ENCODE peak calls at places on chromosomes 12 and 14, in six cellular contexts. L, H, E, S, O and T are unnamed samples.

GRCh38 chr12:102503056-102503681 is 22.8 kb upstream of the IGF1 start:
- DNase-seq in L (no peak), H (no peak), E (no peak), S (no peak), O (no peak), T (no peak)

GRCh38 chr14:23640524-23641141 is 4.5 kb downstream of the DHRS2 start:
- DNase-seq in L (no peak), H (no peak), E (peak), S (no peak), O (no peak), T (peak)

GRCh38 chr14:91142214-91142668 is 28.4 kb downstream of the DGLUCY start:
- DNase-seq in L (no peak), H (no peak), E (no peak), S (no peak), O (peak), T (no peak)

GRCh38 chr14:77372304-77372841 is 4.5 kb downstream of the TMED8 start:
- DNase-seq in L (no peak), H (no peak), E (peak), S (no peak), O (peak), T (no peak)

GRCh38 chr12:118060301-118061010 is 523 bp downstream of the WSB2 start:
- DNase-seq in L (peak), H (peak), E (peak), S (no peak), O (no peak), T (peak)

GRCh38 chr12:90250766-90251165 is 542.1 kb upstream of the ATP2B1 start:
- DNase-seq in L (no peak), H (no peak), E (peak), S (no peak), O (no peak), T (peak)

GRCh38 chr14:63952053-63952932 is 99.5 kb downstream of the SYNE2 start:
- DNase-seq in L (no peak), H (no peak), E (no peak), S (no peak), O (no peak), T (no peak)

GRCh38 chr14:23469906-23470403 is 452 bp downstream of the NGDN start:
- DNase-seq in L (no peak), H (no peak), E (no peak), S (no peak), O (no peak), T (no peak)

GRCh38 chr12:85823436-85824179 is 12.6 kb downstream of the RASSF9 start:
- DNase-seq in L (no peak), H (no peak), E (peak), S (no peak), O (no peak), T (peak)

GRCh38 chr14:77133718-77134338 is 7.8 kb downstream of the ZDHHC22 start:
- DNase-seq in L (no peak), H (peak), E (peak), S (peak), O (no peak), T (peak)

GRCh38 chr12:109308534-109309440 is at the start of gene FOXN4:
- DNase-seq in L (no peak), H (no peak), E (no peak), S (no peak), O (no peak), T (no peak)

GRCh38 chr14:80419769-80420168 is 208.5 kb upstream of the DIO2 start:
- DNase-seq in L (no peak), H (no peak), E (no peak), S (no peak), O (no peak), T (no peak)

GRCh38 chr12:105474672-105475071 is 144.2 kb downstream of the C12orf75 start:
- DNase-seq in L (no peak), H (no peak), E (no peak), S (no peak), O (no peak), T (peak)

GRCh38 chr12:34033628-34034296 is 11.5 kb downstream of the ALG10 start:
- DNase-seq in L (no peak), H (no peak), E (peak), S (peak), O (no peak), T (peak)

GRCh38 chr12:26431211-26431610 is 235.8 kb downstream of the SSPN start:
- DNase-seq in L (no peak), H (no peak), E (no peak), S (no peak), O (no peak), T (no peak)

GRCh38 chr12:70549340-70550179 is 87.7 kb downstream of the PTPRB start:
- DNase-seq in L (no peak), H (no peak), E (peak), S (peak), O (no peak), T (peak)

GRCh38 chr12:4154672-4155225 is 118.8 kb upstream of the CCND2 start:
- DNase-seq in L (no peak), H (no peak), E (no peak), S (no peak), O (no peak), T (no peak)

GRCh38 chr12:107990325-107990724 is 138.8 kb upstream of the WSCD2 start:
- DNase-seq in L (no peak), H (no peak), E (peak), S (peak), O (peak), T (no peak)

GRCh38 chr14:99191663-99192621 is 80.1 kb downstream of the BCL11B start:
- DNase-seq in L (peak), H (no peak), E (peak), S (no peak), O (no peak), T (peak)

GRCh38 chr12:75913502-75914110 is 118.0 kb downstream of the PHLDA1 start:
- DNase-seq in L (no peak), H (no peak), E (peak), S (no peak), O (no peak), T (no peak)

GRCh38 chr12:82694970-82695369 is 8.3 kb downstream of the TMTC2 start:
- DNase-seq in L (no peak), H (no peak), E (peak), S (no peak), O (no peak), T (peak)

GRCh38 chr14:99360774-99361595 is 89.0 kb upstream of the BCL11B start:
- DNase-seq in L (no peak), H (no peak), E (no peak), S (peak), O (peak), T (no peak)

GRCh38 chr12:46771268-46771837 is 54.4 kb downstream of the SLC38A4 start:
- DNase-seq in L (no peak), H (no peak), E (peak), S (no peak), O (no peak), T (peak)

GRCh38 chr14:38201137-38201828 is 6.4 kb upstream of the SSTR1 start:
- DNase-seq in L (no peak), H (no peak), E (no peak), S (no peak), O (no peak), T (no peak)

GRCh38 chr14:61537567-61538463 is 157.5 kb upstream of the HIF1A start:
- DNase-seq in L (peak), H (no peak), E (peak), S (peak), O (no peak), T (peak)

GRCh38 chr12:72610854-72611358 is 338.7 kb downstream of the TRHDE start:
- DNase-seq in L (no peak), H (no peak), E (no peak), S (no peak), O (no peak), T (no peak)

GRCh38 chr12:106417926-106418910 is 60.7 kb downstream of the POLR3B start:
- DNase-seq in L (no peak), H (no peak), E (peak), S (no peak), O (no peak), T (peak)

GRCh38 chr12:66197413-66198055 is 8.5 kb downstream of the IRAK3 start:
- DNase-seq in L (no peak), H (no peak), E (peak), S (no peak), O (no peak), T (no peak)

GRCh38 chr12:46402451-46402850 is 29.9 kb upstream of the SLC38A2 start:
- DNase-seq in L (no peak), H (no peak), E (peak), S (no peak), O (no peak), T (peak)

GRCh38 chr12:77599782-77600491 is 230.8 kb upstream of the NAV3 start:
- DNase-seq in L (no peak), H (no peak), E (no peak), S (no peak), O (no peak), T (no peak)

GRCh38 chr14:89621009-89621421 is 204.0 kb upstream of the FOXN3 start:
- DNase-seq in L (no peak), H (no peak), E (no peak), S (no peak), O (no peak), T (no peak)

GRCh38 chr12:3681595-3681921 is 71.4 kb downstream of the CRACR2A start:
- DNase-seq in L (no peak), H (no peak), E (no peak), S (no peak), O (no peak), T (no peak)

GRCh38 chr14:54643696-54644176 is 76.8 kb downstream of the SAMD4A start:
- DNase-seq in L (no peak), H (no peak), E (no peak), S (no peak), O (no peak), T (no peak)

GRCh38 chr12:59570134-59570533 is 25.7 kb upstream of the SLC16A7 start:
- DNase-seq in L (no peak), H (no peak), E (no peak), S (peak), O (no peak), T (no peak)

GRCh38 chr14:89915114-89915878 is 39.2 kb downstream of the EFCAB11 start:
- DNase-seq in L (peak), H (no peak), E (peak), S (peak), O (no peak), T (peak)

GRCh38 chr14:99327458-99328250 is 55.7 kb upstream of the BCL11B start:
- DNase-seq in L (no peak), H (peak), E (no peak), S (no peak), O (no peak), T (no peak)

GRCh38 chr12:104656921-104657320 is 200.2 kb downstream of the CHST11 start:
- DNase-seq in L (no peak), H (no peak), E (peak), S (no peak), O (no peak), T (peak)

GRCh38 chr14:99910337-99911268 is 117.4 kb downstream of the EML1 start:
- DNase-seq in L (no peak), H (no peak), E (peak), S (peak), O (no peak), T (peak)

GRCh38 chr12:69091447-69092022 is 147.8 kb upstream of the CPSF6 start:
- DNase-seq in L (no peak), H (no peak), E (no peak), S (no peak), O (no peak), T (no peak)

GRCh38 chr14:36212987-36213386 is 36.5 kb upstream of the PTCSC3 start:
- DNase-seq in L (no peak), H (no peak), E (no peak), S (no peak), O (no peak), T (no peak)

GRCh38 chr14:94005324-94005723 is 8.2 kb downstream of the CCDC197 start:
- DNase-seq in L (no peak), H (no peak), E (no peak), S (no peak), O (no peak), T (no peak)
- TF ChIP-seq CTCF in L (no peak), H (no peak), E (peak), S (no peak), O (peak), T (peak)

GRCh38 chr12:91685917-91686316 is 459.7 kb downstream of the BTG1 start:
- DNase-seq in L (no peak), H (no peak), E (no peak), S (peak), O (no peak), T (peak)
- H3K4me3 ChIP-seq in L (no peak), H (no peak), E (no peak), S (no peak), O (no peak), T (no peak)

DNA sequence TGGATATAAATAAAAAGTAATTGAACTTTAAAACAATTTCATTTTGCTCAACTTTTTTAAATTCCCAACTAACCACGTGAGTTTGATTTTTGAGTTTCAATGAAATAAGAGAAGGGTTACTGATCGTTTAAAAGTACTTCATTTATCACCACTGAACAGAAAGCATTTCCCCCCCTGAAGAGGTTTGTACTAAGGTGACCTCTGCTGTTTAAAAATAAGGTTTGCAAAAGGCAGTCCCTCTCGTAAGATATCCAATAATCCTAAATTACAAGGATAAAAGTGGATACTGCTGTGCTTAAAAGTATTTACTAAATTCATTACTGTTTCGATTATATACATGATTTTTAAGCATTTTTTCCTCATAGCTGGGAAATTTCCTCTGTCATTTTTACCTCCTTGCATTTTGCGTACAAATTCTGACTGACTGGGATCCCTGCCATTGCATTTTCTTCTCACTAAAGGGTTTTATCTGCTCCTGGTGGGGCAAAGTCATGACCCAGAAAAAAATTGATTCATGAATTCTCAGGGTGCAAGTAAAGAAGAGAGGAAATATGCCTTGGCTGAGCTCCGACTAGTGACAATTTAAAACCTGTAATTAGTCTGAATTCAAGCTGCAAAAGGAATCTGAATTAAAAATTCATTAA is 463.8 kb downstream of the PRKD1 start:
- DNase-seq in L (no peak), H (no peak), E (peak), S (no peak), O (no peak), T (peak)
- TF ChIP-seq CTCF in L (no peak), H (no peak), E (peak), S (no peak), O (no peak), T (peak)

GRCh38 chr14:20973501-20973900 is 16.3 kb upstream of the METTL17 start:
- DNase-seq in L (no peak), H (no peak), E (no peak), S (no peak), O (no peak), T (no peak)

GRCh38 chr14:20970983-20971704 is 15.9 kb downstream of the RNASE2 start:
- DNase-seq in L (peak), H (peak), E (peak), S (peak), O (peak), T (peak)

GRCh38 chr14:20970647-20970982 is 15.3 kb downstream of the RNASE2 start:
- DNase-seq in L (no peak), H (no peak), E (no peak), S (no peak), O (no peak), T (no peak)

GRCh38 chr14:20969336-20969735 is 14.0 kb downstream of the RNASE2 start:
- DNase-seq in L (no peak), H (no peak), E (no peak), S (no peak), O (no peak), T (no peak)

GRCh38 chr14:20971705-20972021 is 16.4 kb downstream of the RNASE2 start:
- DNase-seq in L (no peak), H (no peak), E (no peak), S (no peak), O (no peak), T (no peak)
- H3K4me3 ChIP-seq in L (peak), H (peak), E (peak), S (peak), O (no peak), T (peak)

GRCh38 chr12:48817957-48818830 is at the start of gene CACNB3:
- DNase-seq in L (peak), H (peak), E (peak), S (peak), O (no peak), T (peak)

GRCh38 chr12:48819986-48820385 is 1.7 kb downstream of the CACNB3 start:
- DNase-seq in L (no peak), H (no peak), E (no peak), S (no peak), O (no peak), T (no peak)

GRCh38 chr12:48816148-48816854 is 2.0 kb upstream of the CACNB3 start:
- DNase-seq in L (peak), H (no peak), E (peak), S (no peak), O (no peak), T (no peak)

GRCh38 chr12:48820406-48820805 is 2.1 kb downstream of the CACNB3 start:
- DNase-seq in L (no peak), H (no peak), E (no peak), S (no peak), O (no peak), T (no peak)

DNA sequence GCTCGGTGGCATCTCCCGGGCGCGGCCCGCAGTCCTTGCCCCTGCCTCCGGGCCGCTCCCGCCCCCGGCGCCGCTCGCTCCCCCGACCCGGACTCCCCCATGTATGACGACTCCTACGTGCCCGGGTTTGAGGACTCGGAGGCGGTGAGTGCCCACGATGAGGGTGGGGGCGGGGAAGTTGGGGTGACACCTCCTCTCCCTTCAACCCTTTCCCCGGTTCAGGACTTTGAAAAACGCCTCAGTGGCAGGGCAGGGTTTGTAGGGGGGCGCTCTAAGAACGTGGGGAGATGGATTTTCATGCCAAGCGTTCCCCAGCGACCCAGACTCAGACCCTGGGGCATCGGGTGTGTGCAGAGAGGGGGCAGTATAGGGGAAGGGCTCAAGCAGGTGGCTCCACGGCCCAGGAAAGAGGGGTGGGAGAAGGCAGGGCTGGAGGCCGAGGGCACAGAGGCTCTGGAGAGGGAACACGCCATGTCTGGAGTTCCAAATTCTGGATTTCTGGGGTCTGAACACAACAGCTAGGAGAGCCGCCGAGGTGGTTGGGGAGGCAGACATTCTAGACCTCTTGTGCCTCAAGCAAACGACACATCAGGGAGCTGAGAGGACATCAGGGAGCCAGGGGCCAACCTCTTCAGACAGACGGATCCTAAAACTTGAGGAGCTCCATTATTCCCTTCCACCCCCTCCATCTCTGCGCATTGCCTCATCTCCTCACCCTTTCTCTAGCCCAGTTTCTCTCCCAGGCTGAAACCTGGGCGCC is 715 bp downstream of the CACNB3 start:
- DNase-seq in L (no peak), H (no peak), E (no peak), S (no peak), O (no peak), T (no peak)
- TF ChIP-seq CTCF in L (no peak), H (no peak), E (peak), S (peak), O (no peak), T (peak)

GRCh38 chr12:52212701-52213540 is 20.1 kb upstream of the KRT7 start:
- DNase-seq in L (no peak), H (no peak), E (no peak), S (no peak), O (no peak), T (no peak)
- H3K4me3 ChIP-seq in L (no peak), H (no peak), E (no peak), S (no peak), O (no peak), T (no peak)